ENCODE peak calls at places on chromosome 16, in seven cellular contexts. B is fibroblast of lung, Z is mesendoderm, D is neural progenitor cell, S is IMR-90, L is K562, O is GM23248. Q is an unnamed sample.

GRCh38 chr16:4859190-4859899 is 12.1 kb downstream of the UBN1 start:
- DNase-seq in B (no peak), Z (no peak), D (no peak), S (no peak), L (no peak), O (no peak), Q (peak)

GRCh38 chr16:11681526-11681925 is 13.3 kb downstream of the SNN start:
- DNase-seq in B (no peak), Z (no peak), D (no peak), S (no peak), L (no peak), O (no peak), Q (no peak)

GRCh38 chr16:67311607-67312449 is 14.7 kb downstream of the KCTD19 start:
- DNase-seq in B (peak), Z (no peak), D (no peak), S (peak), L (peak), O (peak), Q (peak)

GRCh38 chr16:55256412-55257016 is 67.5 kb upstream of the IRX6 start:
- DNase-seq in B (no peak), Z (no peak), D (no peak), S (no peak), L (no peak), O (no peak), Q (no peak)

GRCh38 chr16:87236516-87237115 is 80.6 kb downstream of the C16orf95 start:
- DNase-seq in B (no peak), Z (no peak), D (no peak), S (no peak), L (no peak), O (no peak), Q (no peak)

GRCh38 chr16:7097537-7097936 is 235.1 kb upstream of the RBFOX1 start:
- DNase-seq in B (no peak), Z (no peak), D (no peak), S (no peak), L (no peak), O (no peak), Q (no peak)

GRCh38 chr16:14501331-14502255 is 128.5 kb downstream of the PARN start:
- DNase-seq in B (peak), Z (peak), D (peak), S (peak), L (peak), O (peak), Q (peak)

GRCh38 chr16:85829751-85830445 is 30.4 kb downstream of the COX4I1 start:
- DNase-seq in B (no peak), Z (no peak), D (no peak), S (no peak), L (no peak), O (no peak), Q (no peak)

GRCh38 chr16:48158296-48158695 is 2.5 kb upstream of the ABCC12 start:
- DNase-seq in B (peak), Z (peak), D (no peak), S (peak), L (peak), O (peak), Q (peak)

GRCh38 chr16:49596699-49597291 is 223.2 kb downstream of the C16orf78 start:
- DNase-seq in B (no peak), Z (peak), D (no peak), S (no peak), L (no peak), O (no peak), Q (no peak)

DNA sequence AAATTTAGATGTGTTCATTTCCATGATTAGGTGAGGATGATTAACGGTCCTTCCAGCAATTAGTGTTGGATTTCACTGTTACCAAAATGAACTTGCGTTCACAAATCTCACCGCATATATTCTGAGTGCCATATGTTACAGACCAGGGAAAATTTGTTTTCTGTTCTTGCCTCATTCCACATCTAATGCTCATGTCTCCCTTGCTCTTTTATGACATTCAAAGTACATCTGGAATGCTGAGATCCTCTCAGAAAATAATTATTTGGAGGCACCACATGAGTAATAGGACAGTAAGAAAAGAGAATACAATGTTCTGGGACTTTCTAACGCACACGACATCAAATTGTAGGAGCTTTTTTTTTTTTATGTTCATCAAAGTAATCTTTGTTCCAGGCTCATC is 406.5 kb downstream of the SHISA9 start:
- DNase-seq in B (no peak), Z (no peak), D (no peak), S (no peak), L (no peak), O (no peak), Q (peak)
- H3K9ac ChIP-seq in B (no peak), Z (no peak), D (no peak), S (no peak), L (no peak), O (no peak), Q (no peak)

GRCh38 chr16:31569360-31569717 is 41.6 kb downstream of the AHSP start:
- DNase-seq in B (no peak), Z (no peak), D (peak), S (no peak), L (no peak), O (no peak), Q (no peak)

DNA sequence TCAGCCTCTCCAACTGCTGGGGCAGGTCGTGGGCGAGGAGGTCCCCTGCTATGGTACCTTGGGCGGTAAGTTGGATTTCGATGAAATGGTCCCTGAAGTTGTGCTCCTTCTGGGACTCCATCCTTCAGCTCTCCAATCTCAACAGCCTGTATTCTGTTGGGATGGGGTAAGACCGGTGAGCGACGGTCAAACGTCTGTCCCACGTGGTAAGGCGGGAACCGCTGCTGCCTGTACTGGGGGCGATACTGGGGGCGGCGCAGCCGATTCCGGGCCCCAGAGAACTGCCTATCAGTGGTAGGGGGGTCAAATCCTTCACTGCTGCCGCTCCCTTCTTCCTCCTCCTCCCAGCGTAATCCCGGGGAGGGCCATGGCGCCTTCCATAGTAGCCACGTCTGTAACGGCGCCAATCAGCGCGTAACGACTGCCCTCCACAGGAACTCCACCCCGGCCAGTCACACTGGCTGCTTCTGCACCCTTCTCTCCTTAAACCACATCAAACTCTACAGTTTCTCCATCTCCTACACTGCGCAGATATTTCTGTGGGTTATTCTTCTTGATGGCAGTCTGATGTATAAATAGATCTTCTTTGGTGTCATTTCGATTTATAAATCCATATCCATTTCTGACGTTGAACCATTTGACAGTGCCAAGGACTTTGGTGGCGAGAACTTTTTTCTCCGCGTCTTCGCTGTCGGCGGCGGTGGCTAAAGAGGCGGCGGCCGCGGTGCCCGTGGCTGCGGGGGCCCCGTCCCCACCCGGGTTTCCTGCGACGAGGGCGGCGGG is 41.1 kb downstream of the AHSP start:
- DNase-seq in B (peak), Z (peak), D (peak), S (no peak), L (no peak), O (peak), Q (no peak)
- H3K4me2 ChIP-seq in B (no peak), Z (no peak), D (peak), S (peak), L (no peak), O (no peak), Q (no peak)

DNA sequence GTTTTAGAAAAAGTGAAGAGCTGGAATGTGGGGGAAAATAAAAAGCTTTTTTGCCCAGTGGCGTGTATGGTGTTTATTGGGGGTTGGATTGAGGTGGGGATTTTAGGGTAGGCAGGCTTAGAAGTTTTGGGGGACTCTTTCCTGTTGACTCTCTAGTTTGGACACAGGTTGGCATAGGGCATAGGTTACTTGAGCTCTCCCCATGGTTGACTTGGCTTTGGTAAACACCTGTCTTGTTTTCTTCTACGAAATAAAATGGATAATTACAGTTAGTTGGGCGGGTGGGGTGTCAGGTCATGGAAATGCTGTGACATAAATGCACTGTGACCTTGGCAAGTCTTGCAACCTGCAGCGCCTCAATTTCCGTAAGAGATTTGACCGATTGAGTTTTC is 680 bp upstream of the TAOK2 start:
- DNase-seq in B (no peak), Z (no peak), D (no peak), S (no peak), L (no peak), O (no peak), Q (no peak)
- H3K9ac ChIP-seq in B (no peak), Z (no peak), D (no peak), S (no peak), L (peak), O (no peak), Q (no peak)

GRCh38 chr16:1037023-1037933 is 35.3 kb upstream of the SSTR5 start:
- DNase-seq in B (no peak), Z (peak), D (no peak), S (peak), L (no peak), O (peak), Q (peak)

GRCh38 chr16:1035066-1035415 is 37.5 kb upstream of the SSTR5 start:
- DNase-seq in B (no peak), Z (no peak), D (no peak), S (no peak), L (no peak), O (no peak), Q (no peak)

GRCh38 chr16:1037934-1038257 is 34.7 kb upstream of the SSTR5 start:
- DNase-seq in B (no peak), Z (no peak), D (no peak), S (no peak), L (no peak), O (no peak), Q (no peak)

GRCh38 chr16:1034230-1035065 is 38.1 kb upstream of the SSTR5 start:
- DNase-seq in B (no peak), Z (no peak), D (no peak), S (no peak), L (no peak), O (no peak), Q (no peak)

GRCh38 chr16:1036121-1036520 is 36.4 kb upstream of the SSTR5 start:
- DNase-seq in B (no peak), Z (no peak), D (no peak), S (no peak), L (no peak), O (peak), Q (no peak)
- H3K4me2 ChIP-seq in B (no peak), Z (no peak), D (no peak), S (no peak), L (no peak), O (no peak), Q (no peak)